ENCODE peak calls at places on chromosomes 12 and 14, in four cellular contexts. P is RKO; C is stimulated activated CD4-positive, alpha-beta T cell treated with anti-CD3 and anti-CD28 coated beads, Interleukin-12 subunit alpha, Interleukin-12 subunit beta, amount 100 ng/mL, for 4 hours; O is NCI-H1092 treated with DMSO at 0.1 percent for 48 hours. K is an unnamed sample.
A peak's percentile ranks its signal among the peaks of the same experiment; 100 is the strongest.

GRCh38 chr12:124764870-124765570 is 98.6 kb downstream of the SCARB1 start:
- DNase-seq in P (no peak), C (no peak), O (no peak), K (peak; percentile 36)

GRCh38 chr12:10392394-10392930 is 2.6 kb upstream of the KLRK1 start:
- DNase-seq in P (peak; percentile 4), C (no peak), O (peak; percentile 75), K (peak; percentile 31)

GRCh38 chr12:107515446-107515958 is 170.1 kb upstream of the PWP1 start:
- DNase-seq in P (peak; percentile 88), C (no peak), O (peak; percentile 3), K (peak; percentile 51)

GRCh38 chr14:30621354-30621953 is 665 bp upstream of the SCFD1 start:
- DNase-seq in P (peak; percentile 47), C (no peak), O (no peak), K (no peak)

GRCh38 chr14:77102154-77102553 is 4.1 kb downstream of the CIPC start:
- DNase-seq in P (no peak), C (no peak), O (no peak), K (no peak)

GRCh38 chr12:131733874-131734273 is 23.0 kb downstream of the SFSWAP start:
- DNase-seq in P (no peak), C (no peak), O (no peak), K (no peak)

GRCh38 chr14:63435204-63435603 is 108.0 kb downstream of the PPP2R5E start:
- DNase-seq in P (no peak), C (no peak), O (no peak), K (no peak)

GRCh38 chr14:53888535-53889386 is 67.9 kb downstream of the BMP4 start:
- DNase-seq in P (no peak), C (no peak), O (no peak), K (no peak)

GRCh38 chr14:59698793-59699192 is 122.2 kb upstream of the CCDC175 start:
- DNase-seq in P (no peak), C (no peak), O (peak; percentile 14), K (no peak)

GRCh38 chr14:29805415-29806123 is 122.1 kb downstream of the PRKD1 start:
- DNase-seq in P (peak; percentile 62), C (no peak), O (peak; percentile 35), K (peak; percentile 33)

GRCh38 chr12:92759634-92760268 is 57.0 kb downstream of the PLEKHG7 start:
- DNase-seq in P (peak; percentile 89), C (no peak), O (no peak), K (no peak)

GRCh38 chr12:120490833-120491512 is 4.9 kb upstream of the DYNLL1 start:
- DNase-seq in P (no peak), C (no peak), O (no peak), K (peak; percentile 45)

GRCh38 chr14:103207038-103207403 is 83.8 kb downstream of the TNFAIP2 start:
- DNase-seq in P (no peak), C (no peak), O (no peak), K (peak; percentile 83)

GRCh38 chr12:26298785-26299621 is 103.6 kb downstream of the SSPN start:
- DNase-seq in P (peak; percentile 91), C (no peak), O (no peak), K (no peak)

GRCh38 chr14:52802597-52802996 is 11.2 kb upstream of the GNPNAT1 start:
- DNase-seq in P (peak; percentile 58), C (no peak), O (no peak), K (no peak)

GRCh38 chr14:91866061-91866460 is 1.3 kb downstream of the TC2N start:
- DNase-seq in P (no peak), C (no peak), O (no peak), K (no peak)

GRCh38 chr12:30694971-30695326 is 720 bp downstream of the IPO8 start:
- DNase-seq in P (peak; percentile 73), C (peak; percentile 5), O (peak; percentile 48), K (no peak)

GRCh38 chr14:61570188-61570960 is 124.9 kb upstream of the HIF1A start:
- DNase-seq in P (no peak), C (no peak), O (no peak), K (no peak)

GRCh38 chr12:8912910-8913309 is 1.4 kb upstream of the PHC1 start:
- DNase-seq in P (peak; percentile 37), C (no peak), O (peak; percentile 50), K (no peak)

GRCh38 chr14:57560681-57561080 is 67.0 kb upstream of the CCDC198 start:
- DNase-seq in P (peak; percentile 8), C (no peak), O (no peak), K (no peak)